ENCODE peak calls at places on chromosomes 12 and 14, in ten cellular contexts. R, H, D, L, N, T, M, U, Y and K are unnamed samples.

GRCh38 chr14:99735189-99736135 is 51.4 kb downstream of the CYP46A1 start:
- DNase-seq in R (no peak), H (no peak), D (peak; percentile 57), L (peak; percentile 48), N (no peak), T (no peak), M (no peak), U (no peak), Y (no peak), K (no peak)

GRCh38 chr12:124683725-124684124 is 116.3 kb upstream of the NCOR2 start:
- DNase-seq in R (no peak), H (no peak), D (no peak), L (no peak), N (no peak), T (no peak), M (no peak), U (no peak), Y (no peak), K (no peak)

GRCh38 chr14:101986953-101987352 is 22.6 kb downstream of the DYNC1H1 start:
- DNase-seq in R (no peak), H (no peak), D (no peak), L (peak; percentile 59), N (no peak), T (no peak), M (no peak), U (no peak), Y (no peak), K (no peak)

GRCh38 chr14:99687284-99688209 is 3.4 kb downstream of the CYP46A1 start:
- DNase-seq in R (peak; percentile 44), H (no peak), D (no peak), L (peak; percentile 75), N (peak; percentile 49), T (no peak), M (no peak), U (no peak), Y (no peak), K (peak; percentile 28)

GRCh38 chr14:82390586-82390985 is 856.9 kb upstream of the SEL1L start:
- DNase-seq in R (no peak), H (no peak), D (no peak), L (no peak), N (no peak), T (no peak), M (no peak), U (no peak), Y (no peak), K (no peak)

GRCh38 chr12:69623970-69624369 is 13.3 kb upstream of the LRRC10 start:
- DNase-seq in R (no peak), H (no peak), D (no peak), L (peak; percentile 81), N (no peak), T (peak; percentile 59), M (no peak), U (no peak), Y (no peak), K (no peak)

GRCh38 chr12:109833307-109834189 is at the start of gene TRPV4:
- DNase-seq in R (no peak), H (no peak), D (no peak), L (no peak), N (no peak), T (peak; percentile 68), M (no peak), U (no peak), Y (peak; percentile 41), K (peak; percentile 66)

GRCh38 chr14:103543721-103544626 is 15.0 kb downstream of the TRMT61A start:
- DNase-seq in R (peak; percentile 65), H (no peak), D (no peak), L (no peak), N (no peak), T (peak; percentile 34), M (peak; percentile 55), U (no peak), Y (no peak), K (no peak)

GRCh38 chr12:81888341-81888740 is 129.2 kb upstream of the PPFIA2 start:
- DNase-seq in R (no peak), H (no peak), D (no peak), L (no peak), N (no peak), T (peak; percentile 0), M (no peak), U (no peak), Y (no peak), K (no peak)

GRCh38 chr12:78441737-78442453 is 422.7 kb upstream of the SYT1 start:
- DNase-seq in R (no peak), H (no peak), D (no peak), L (no peak), N (no peak), T (no peak), M (no peak), U (no peak), Y (no peak), K (no peak)

GRCh38 chr12:106227641-106228319 is 20.0 kb downstream of the CKAP4 start:
- DNase-seq in R (peak; percentile 67), H (peak; percentile 18), D (peak; percentile 67), L (peak; percentile 92), N (peak; percentile 43), T (peak; percentile 24), M (no peak), U (peak; percentile 44), Y (no peak), K (no peak)

GRCh38 chr12:116432321-116432750 is 126.8 kb upstream of the MAP1LC3B2 start:
- DNase-seq in R (no peak), H (no peak), D (no peak), L (no peak), N (no peak), T (peak; percentile 94), M (no peak), U (no peak), Y (no peak), K (no peak)

GRCh38 chr12:124369901-124370378 is 75.0 kb downstream of the RFLNA start:
- DNase-seq in R (no peak), H (no peak), D (peak; percentile 83), L (no peak), N (no peak), T (no peak), M (peak; percentile 61), U (no peak), Y (no peak), K (no peak)

GRCh38 chr12:130225347-130225746 is 63.1 kb downstream of the FZD10 start:
- DNase-seq in R (no peak), H (no peak), D (no peak), L (no peak), N (no peak), T (no peak), M (no peak), U (no peak), Y (no peak), K (no peak)

GRCh38 chr14:102097441-102098135 is 10.7 kb upstream of the HSP90AA1 start:
- DNase-seq in R (no peak), H (no peak), D (no peak), L (no peak), N (no peak), T (no peak), M (no peak), U (no peak), Y (no peak), K (no peak)

GRCh38 chr12:107386569-107386968 is 293.2 kb upstream of the CRY1 start:
- DNase-seq in R (no peak), H (no peak), D (no peak), L (no peak), N (no peak), T (no peak), M (no peak), U (no peak), Y (no peak), K (no peak)

GRCh38 chr14:71739273-71739990 is 192.8 kb upstream of the RGS6 start:
- DNase-seq in R (no peak), H (no peak), D (no peak), L (no peak), N (no peak), T (peak; percentile 28), M (no peak), U (no peak), Y (no peak), K (peak; percentile 35)

GRCh38 chr12:122471324-122472226 is 29.2 kb downstream of the ZCCHC8 start:
- DNase-seq in R (peak; percentile 23), H (no peak), D (no peak), L (no peak), N (no peak), T (peak; percentile 85), M (no peak), U (no peak), Y (peak; percentile 56), K (no peak)

GRCh38 chr12:79637093-79637492 is 53.7 kb downstream of the PAWR start:
- DNase-seq in R (no peak), H (no peak), D (no peak), L (no peak), N (no peak), T (no peak), M (no peak), U (no peak), Y (no peak), K (no peak)

GRCh38 chr12:34407813-34408212 is 385.5 kb downstream of the ALG10 start:
- DNase-seq in R (no peak), H (no peak), D (no peak), L (no peak), N (no peak), T (no peak), M (no peak), U (no peak), Y (no peak), K (no peak)